ENCODE peak calls at places on chromosomes 2 and 18, in five cellular contexts. P, B, Y, I and K are unnamed samples.

GRCh38 chr18:48040457-48041110 is 110.1 kb upstream of the SMAD2 start:
- DNase-seq in P (no peak), B (no peak), Y (no peak), I (no peak), K (no peak)

GRCh38 chr2:54611830-54612545 is 111.5 kb upstream of the EML6 start:
- DNase-seq in P (no peak), B (no peak), Y (no peak), I (no peak), K (no peak)

GRCh38 chr2:44570149-44570678 is 208.5 kb downstream of the CAMKMT start:
- DNase-seq in P (no peak), B (no peak), Y (no peak), I (no peak), K (no peak)

GRCh38 chr2:102436284-102436683 is 13.3 kb downstream of the IL18RAP start:
- DNase-seq in P (no peak), B (no peak), Y (no peak), I (no peak), K (no peak)

GRCh38 chr2:120369250-120369649 is 23.3 kb downstream of the INHBB start:
- DNase-seq in P (no peak), B (no peak), Y (no peak), I (no peak), K (no peak)

GRCh38 chr2:213015387-213016165 is 135.8 kb downstream of the IKZF2 start:
- DNase-seq in P (peak), B (no peak), Y (no peak), I (no peak), K (no peak)

GRCh38 chr2:20431772-20432171 is 15.1 kb upstream of the RHOB start:
- DNase-seq in P (no peak), B (no peak), Y (peak), I (no peak), K (no peak)

GRCh38 chr18:8081872-8082553 is 514.9 kb downstream of the PTPRM start:
- DNase-seq in P (no peak), B (no peak), Y (no peak), I (no peak), K (no peak)

GRCh38 chr18:75249672-75250470 is 39.3 kb downstream of the TSHZ1 start:
- DNase-seq in P (no peak), B (no peak), Y (no peak), I (no peak), K (no peak)

GRCh38 chr2:232239956-232240681 is 138.4 kb upstream of the ALPP start:
- DNase-seq in P (no peak), B (no peak), Y (no peak), I (no peak), K (no peak)

GRCh38 chr2:160701822-160702221 is 208.2 kb upstream of the RBMS1 start:
- DNase-seq in P (no peak), B (no peak), Y (no peak), I (no peak), K (no peak)

GRCh38 chr2:42474765-42475454 is 18.9 kb downstream of the KCNG3 start:
- DNase-seq in P (no peak), B (no peak), Y (peak), I (no peak), K (no peak)

GRCh38 chr2:134282638-134283400 is 28.9 kb downstream of the MGAT5 start:
- DNase-seq in P (peak), B (no peak), Y (no peak), I (no peak), K (no peak)

GRCh38 chr2:215713393-215713792 is 277.5 kb upstream of the FN1 start:
- DNase-seq in P (no peak), B (no peak), Y (peak), I (no peak), K (no peak)

GRCh38 chr18:28284132-28284531 is 107.2 kb upstream of the CDH2 start:
- DNase-seq in P (no peak), B (no peak), Y (no peak), I (no peak), K (no peak)

GRCh38 chr2:47868611-47869352 is 37.5 kb downstream of the FBXO11 start:
- DNase-seq in P (no peak), B (no peak), Y (no peak), I (no peak), K (no peak)

GRCh38 chr18:2717407-2717806 is 61.9 kb downstream of the SMCHD1 start:
- DNase-seq in P (no peak), B (no peak), Y (no peak), I (no peak), K (no peak)

GRCh38 chr18:61972389-61973264 is 79.8 kb upstream of the RNF152 start:
- DNase-seq in P (no peak), B (no peak), Y (no peak), I (no peak), K (no peak)

GRCh38 chr2:26245810-26246209 is 1.1 kb downstream of the HADHB start:
- DNase-seq in P (peak), B (no peak), Y (peak), I (no peak), K (no peak)

GRCh38 chr18:26051845-26052244 is 38.6 kb downstream of the SS18 start:
- DNase-seq in P (no peak), B (no peak), Y (no peak), I (no peak), K (no peak)

GRCh38 chr2:44004735-44005602 is 9.2 kb upstream of the LRPPRC start:
- DNase-seq in P (no peak), B (no peak), Y (no peak), I (no peak), K (no peak)

GRCh38 chr2:104050632-104051242 is 803.2 kb upstream of the POU3F3 start:
- DNase-seq in P (no peak), B (no peak), Y (no peak), I (no peak), K (no peak)

GRCh38 chr2:47087051-47087450 is 68.1 kb downstream of the STPG4 start:
- DNase-seq in P (no peak), B (no peak), Y (no peak), I (no peak), K (no peak)

GRCh38 chr2:39434233-39434897 is 2.7 kb downstream of the MAP4K3 start:
- DNase-seq in P (no peak), B (no peak), Y (no peak), I (no peak), K (no peak)

GRCh38 chr18:63138469-63139340 is 180.9 kb downstream of the BCL2 start:
- DNase-seq in P (peak), B (peak), Y (no peak), I (no peak), K (peak)

GRCh38 chr2:191631754-191632153 is 46.2 kb upstream of the NABP1 start:
- DNase-seq in P (no peak), B (no peak), Y (peak), I (no peak), K (no peak)

GRCh38 chr2:47150175-47150574 is 4.9 kb downstream of the STPG4 start:
- DNase-seq in P (no peak), B (no peak), Y (no peak), I (no peak), K (no peak)

GRCh38 chr18:2303517-2304238 is 267.6 kb downstream of the METTL4 start:
- DNase-seq in P (no peak), B (no peak), Y (no peak), I (no peak), K (no peak)

GRCh38 chr2:231720292-231720691 is 12.0 kb downstream of the PTMA start:
- DNase-seq in P (no peak), B (no peak), Y (no peak), I (no peak), K (no peak)

GRCh38 chr2:27655155-27655951 is 8.1 kb downstream of the SUPT7L start:
- DNase-seq in P (no peak), B (no peak), Y (no peak), I (no peak), K (no peak)

GRCh38 chr2:169775765-169776482 is 22.7 kb upstream of the SSB start:
- DNase-seq in P (no peak), B (no peak), Y (no peak), I (no peak), K (no peak)

GRCh38 chr18:69936191-69936558 is 11.5 kb downstream of the CD226 start:
- DNase-seq in P (no peak), B (no peak), Y (no peak), I (no peak), K (no peak)

GRCh38 chr2:170465241-170465640 is 249.9 kb upstream of the SP5 start:
- DNase-seq in P (no peak), B (no peak), Y (peak), I (no peak), K (peak)

GRCh38 chr18:44170208-44170880 is 510.3 kb upstream of the SETBP1 start:
- DNase-seq in P (no peak), B (no peak), Y (no peak), I (no peak), K (no peak)

GRCh38 chr2:3238951-3239841 is 138.4 kb downstream of the EIPR1 start:
- DNase-seq in P (no peak), B (no peak), Y (no peak), I (no peak), K (no peak)

GRCh38 chr2:54497738-54498680 is 41.9 kb downstream of the SPTBN1 start:
- DNase-seq in P (no peak), B (no peak), Y (peak), I (peak), K (peak)

GRCh38 chr2:177275041-177275440 is 10.5 kb upstream of the NFE2L2 start:
- DNase-seq in P (no peak), B (no peak), Y (no peak), I (no peak), K (no peak)

GRCh38 chr2:152720794-152721193 is 2.4 kb downstream of the ARL6IP6 start:
- DNase-seq in P (no peak), B (no peak), Y (no peak), I (no peak), K (no peak)

GRCh38 chr2:152716805-152717241 is 438 bp downstream of the PRPF40A start:
- DNase-seq in P (no peak), B (no peak), Y (peak), I (peak), K (no peak)

GRCh38 chr2:152717242-152718046 is at the start of gene PRPF40A:
- DNase-seq in P (peak), B (peak), Y (peak), I (peak), K (peak)

GRCh38 chr2:152718047-152718908 is at the start of gene ARL6IP6:
- DNase-seq in P (peak), B (peak), Y (peak), I (peak), K (peak)

GRCh38 chr2:152718909-152719645 is 657 bp downstream of the ARL6IP6 start:
- DNase-seq in P (peak), B (peak), Y (peak), I (no peak), K (no peak)
- TF ChIP-seq JUND in P (no peak), B (no peak), Y (no peak), I (no peak), K (no peak)

GRCh38 chr2:241561811-241562210 is 3.3 kb downstream of the BOK start:
- DNase-seq in P (no peak), B (no peak), Y (no peak), I (peak), K (peak)

GRCh38 chr2:241563571-241563980 is 5.0 kb downstream of the BOK start:
- DNase-seq in P (no peak), B (no peak), Y (no peak), I (no peak), K (no peak)

GRCh38 chr2:241563031-241563507 is 4.5 kb downstream of the BOK start:
- DNase-seq in P (no peak), B (no peak), Y (no peak), I (no peak), K (no peak)

GRCh38 chr2:241560883-241561474 is 2.4 kb downstream of the BOK start:
- DNase-seq in P (no peak), B (no peak), Y (no peak), I (no peak), K (no peak)

GRCh38 chr2:241562269-241562891 is 3.8 kb downstream of the BOK start:
- DNase-seq in P (no peak), B (no peak), Y (no peak), I (no peak), K (no peak)
- TF ChIP-seq JUND in P (no peak), B (no peak), Y (no peak), I (no peak), K (no peak)

GRCh38 chr2:98880266-98881152 is 55.5 kb downstream of the CRACDL start:
- DNase-seq in P (no peak), B (no peak), Y (no peak), I (no peak), K (no peak)
- TF ChIP-seq JUND in P (no peak), B (no peak), Y (no peak), I (no peak), K (no peak)

GRCh38 chr2:98833172-98833916 is 102.4 kb upstream of the MGAT4A start:
- DNase-seq in P (no peak), B (no peak), Y (no peak), I (no peak), K (no peak)
- TF ChIP-seq JUND in P (no peak), B (no peak), Y (no peak), I (no peak), K (no peak)